ENCODE peak calls at places on chromosomes 3 and 15, in eight cellular contexts. F is breast epithelium, B is stomach, P is transverse colon, Y is GM12878, Q is GM23338, I is sigmoid colon, N is HL-60. O is an unnamed sample.

GRCh38 chr15:62886431-62887071 is 156.0 kb upstream of the TPM1 start:
- DNase-seq in Q (peak; percentile 54), I (no peak), N (no peak), F (no peak), P (no peak), Y (no peak), B (no peak), O (no peak)

GRCh38 chr3:72368331-72368975 is 479.8 kb downstream of the SHQ1 start:
- DNase-seq in Y (no peak), P (no peak), N (no peak), Q (no peak), I (no peak), F (peak; percentile 43), B (no peak), O (no peak)

GRCh38 chr3:170426240-170426797 is 7.7 kb downstream of the CLDN11 start:
- DNase-seq in N (no peak), P (no peak), I (no peak), F (no peak), Q (no peak), B (no peak), Y (no peak), O (no peak)

GRCh38 chr3:6447166-6447801 is 413.6 kb upstream of the GRM7 start:
- DNase-seq in Q (no peak), I (no peak), P (no peak), Y (no peak), N (no peak), F (no peak), B (no peak), O (no peak)

GRCh38 chr3:134339331-134339730 is 34.9 kb downstream of the AMOTL2 start:
- DNase-seq in F (no peak), P (no peak), Y (no peak), I (no peak), B (no peak), Q (peak; percentile 54), N (no peak), O (no peak)

GRCh38 chr15:32729700-32730099 is 11.9 kb downstream of the GREM1 start:
- DNase-seq in I (no peak), B (no peak), Y (no peak), Q (no peak), F (no peak), P (no peak), N (no peak), O (no peak)

GRCh38 chr15:29183071-29183831 is 86.4 kb downstream of the NSMCE3 start:
- DNase-seq in Y (no peak), B (no peak), N (no peak), I (no peak), Q (peak; percentile 5), F (no peak), P (no peak), O (no peak)

GRCh38 chr3:171831936-171832335 is 11.2 kb upstream of the TMEM212 start:
- DNase-seq in N (no peak), Y (no peak), B (no peak), Q (no peak), I (no peak), P (no peak), F (no peak), O (no peak)

GRCh38 chr3:140077406-140077805 is 142.4 kb downstream of the CLSTN2 start:
- DNase-seq in B (no peak), I (no peak), F (no peak), Y (no peak), P (no peak), Q (no peak), N (no peak), O (no peak)

GRCh38 chr15:50247819-50248650 is 17.5 kb downstream of the HDC start:
- DNase-seq in Q (no peak), Y (no peak), N (no peak), I (no peak), P (peak; percentile 53), F (no peak), B (peak; percentile 43), O (peak; percentile 88)

GRCh38 chr3:170499562-170500156 is 81.0 kb downstream of the CLDN11 start:
- DNase-seq in N (no peak), B (peak; percentile 42), P (peak; percentile 25), Q (peak; percentile 70), I (no peak), F (no peak), Y (no peak), O (no peak)

GRCh38 chr3:184260571-184261269 is 633 bp downstream of the CAMK2N2 start:
- DNase-seq in F (no peak), N (no peak), I (no peak), B (no peak), P (no peak), Q (peak; percentile 51), Y (no peak), O (no peak)

GRCh38 chr3:48466386-48467109 is 20.0 kb downstream of the ATRIP start:
- DNase-seq in N (peak; percentile 43), P (peak; percentile 48), Q (no peak), I (peak; percentile 74), F (no peak), Y (no peak), B (peak; percentile 66), O (peak; percentile 86)

GRCh38 chr3:45683417-45684326 is 5.5 kb upstream of the SACM1L start:
- DNase-seq in Q (peak; percentile 34), B (no peak), P (no peak), Y (no peak), I (no peak), N (no peak), F (no peak), O (no peak)

GRCh38 chr3:17009831-17010230 is 125.1 kb downstream of the PLCL2 start:
- DNase-seq in F (no peak), B (no peak), P (no peak), Y (no peak), N (no peak), Q (no peak), I (no peak), O (no peak)

GRCh38 chr3:119191800-119192199 is 18.4 kb downstream of the UPK1B start:
- DNase-seq in I (no peak), Y (no peak), P (no peak), F (no peak), B (no peak), N (no peak), Q (no peak), O (no peak)

GRCh38 chr15:54373332-54373731 is 395.1 kb downstream of the UNC13C start:
- DNase-seq in Y (no peak), B (no peak), P (no peak), F (no peak), N (no peak), I (no peak), Q (no peak), O (peak; percentile 54)

GRCh38 chr3:21158801-21159564 is 592.0 kb downstream of the ZNF385D start:
- DNase-seq in P (no peak), F (no peak), I (no peak), B (no peak), Y (no peak), Q (no peak), N (no peak), O (no peak)

GRCh38 chr3:29064085-29064484 is 216.8 kb upstream of the RBMS3 start:
- DNase-seq in I (no peak), N (no peak), Y (no peak), B (no peak), Q (no peak), F (no peak), P (no peak), O (no peak)

GRCh38 chr3:16927485-16927884 is 42.7 kb downstream of the PLCL2 start:
- DNase-seq in P (no peak), I (no peak), N (no peak), F (no peak), Q (no peak), B (no peak), Y (no peak), O (no peak)

GRCh38 chr3:9809615-9810356 is at the start of gene TTLL3:
- DNase-seq in F (peak; percentile 62), N (peak; percentile 81), Y (no peak), Q (peak; percentile 93), P (peak; percentile 83), B (peak; percentile 76), I (peak; percentile 92), O (peak; percentile 94)
- TF ChIP-seq POLR2AphosphoS5 in F (peak; percentile 50), N (peak; percentile 74), Y (peak; percentile 81), Q (peak; percentile 42), P (peak; percentile 58), B (peak; percentile 20), I (peak; percentile 74), O (peak; percentile 76)

DNA sequence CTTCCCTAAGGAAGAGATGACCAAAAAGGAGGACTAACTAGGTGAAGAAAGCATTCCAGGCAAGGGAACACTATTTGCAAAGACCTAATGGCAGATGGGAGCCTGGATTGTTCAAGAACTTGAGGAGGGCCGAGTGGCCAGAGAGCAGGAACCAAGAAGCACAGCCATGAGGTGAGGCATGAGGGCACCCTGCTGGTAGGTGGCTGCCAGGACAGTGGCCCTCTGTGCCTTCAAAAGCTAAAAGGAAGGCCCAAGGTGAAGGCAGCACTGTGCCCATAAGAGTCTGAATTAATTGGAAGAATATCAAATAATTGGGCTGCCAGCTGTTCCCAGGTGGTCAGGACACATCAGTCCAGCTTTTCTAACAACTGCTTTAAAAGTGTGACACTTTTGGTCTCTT is 27.9 kb upstream of the CTDSPL start:
- DNase-seq in Y (no peak), I (no peak), F (no peak), N (no peak), Q (peak; percentile 45), P (no peak), B (no peak), O (no peak)
- TF ChIP-seq CTCF in Y (peak; percentile 40), I (no peak), F (no peak), N (no peak), Q (peak; percentile 25), P (peak; percentile 18), B (no peak), O (no peak)

GRCh38 chr3:148466143-148466542 is 231.6 kb upstream of the AGTR1 start:
- DNase-seq in Q (peak; percentile 21), P (no peak), I (no peak), Y (no peak), B (no peak), F (no peak), N (no peak), O (no peak)
- TF ChIP-seq POLR2AphosphoS5 in Q (no peak), P (no peak), I (no peak), Y (no peak), B (no peak), F (no peak), N (no peak), O (no peak)

GRCh38 chr3:183161552-183162345 is 785 bp downstream of the LAMP3 start:
- DNase-seq in F (peak; percentile 22), P (no peak), N (no peak), I (no peak), B (no peak), Y (peak; percentile 92), Q (peak; percentile 89), O (peak; percentile 83)
- TF ChIP-seq CTCF in F (no peak), P (no peak), N (no peak), I (no peak), B (no peak), Y (no peak), Q (no peak), O (no peak)